ENCODE peak calls at places on chromosomes 3 and 15, in four cellular contexts. K is trophoblast cell, J is H1, X is neuronal stem cell. V is an unnamed sample.
A peak's percentile ranks its signal among the peaks of the same experiment; 100 is the strongest.

GRCh38 chr3:16719426-16719825 is 114.2 kb upstream of the DAZL start:
- DNase-seq in K (no peak), J (no peak), X (no peak), V (no peak)

GRCh38 chr15:83784975-83785374 is 131.1 kb downstream of the ADAMTSL3 start:
- DNase-seq in K (no peak), J (no peak), X (no peak), V (no peak)

GRCh38 chr3:122443090-122443489 is 27.2 kb upstream of the WDR5B start:
- DNase-seq in K (no peak), J (peak; percentile 84), X (no peak), V (no peak)

GRCh38 chr15:65873271-65873670 is 4.0 kb downstream of the RAB11A start:
- DNase-seq in K (no peak), J (no peak), X (no peak), V (peak; percentile 28)

GRCh38 chr15:75836953-75837321 is 6.3 kb upstream of the UBE2Q2 start:
- DNase-seq in K (no peak), J (no peak), X (no peak), V (peak; percentile 80)

GRCh38 chr3:99562990-99563607 is 75.3 kb upstream of the COL8A1 start:
- DNase-seq in K (peak; percentile 6), J (no peak), X (no peak), V (no peak)

GRCh38 chr15:57406040-57406772 is 29.9 kb downstream of the CGNL1 start:
- DNase-seq in K (peak; percentile 28), J (no peak), X (no peak), V (peak; percentile 48)

GRCh38 chr3:158522737-158523136 is 48.3 kb upstream of the MLF1 start:
- DNase-seq in K (no peak), J (no peak), X (no peak), V (no peak)

GRCh38 chr3:197847866-197848401 is 56.9 kb downstream of the LRCH3 start:
- DNase-seq in K (no peak), J (no peak), X (no peak), V (peak; percentile 76)

GRCh38 chr3:33096103-33096868 is 660 bp downstream of the GLB1 start:
- DNase-seq in K (peak; percentile 7), J (peak; percentile 58), X (peak; percentile 26), V (peak; percentile 54)

GRCh38 chr3:95354494-95354893 is 1291.6 kb downstream of the NSUN3 start:
- DNase-seq in K (no peak), J (no peak), X (no peak), V (no peak)

GRCh38 chr3:18086078-18086477 is 339.1 kb downstream of the SATB1 start:
- DNase-seq in K (no peak), J (no peak), X (no peak), V (no peak)

GRCh38 chr3:73729969-73730440 is 105.3 kb upstream of the PDZRN3 start:
- DNase-seq in K (no peak), J (no peak), X (no peak), V (peak; percentile 73)

GRCh38 chr3:162224736-162225135 is 728.1 kb downstream of the OTOL1 start:
- DNase-seq in K (no peak), J (no peak), X (no peak), V (peak; percentile 4)

GRCh38 chr3:106731230-106731629 is 646.0 kb upstream of the CCDC54 start:
- DNase-seq in K (no peak), J (no peak), X (no peak), V (no peak)

GRCh38 chr3:126999383-126999782 is 16.5 kb downstream of the PLXNA1 start:
- DNase-seq in K (no peak), J (no peak), X (no peak), V (no peak)

GRCh38 chr15:68589783-68590710 is 11.3 kb downstream of the CORO2B start:
- DNase-seq in K (no peak), J (no peak), X (no peak), V (no peak)

GRCh38 chr15:55319537-55320325 is 709 bp downstream of the PIGB start:
- DNase-seq in K (no peak), J (no peak), X (no peak), V (peak; percentile 24)

GRCh38 chr3:36147934-36148333 is 232.4 kb upstream of the STAC start:
- DNase-seq in K (peak; percentile 35), J (no peak), X (no peak), V (no peak)

GRCh38 chr3:28050895-28051294 is 190.5 kb upstream of the CMC1 start:
- DNase-seq in K (peak; percentile 38), J (no peak), X (no peak), V (no peak)

GRCh38 chr15:43268111-43269105 is 1.7 kb upstream of the TGM5 start:
- DNase-seq in K (no peak), J (peak; percentile 69), X (peak; percentile 36), V (peak; percentile 29)

GRCh38 chr3:108862865-108863798 is 40.5 kb downstream of the TRAT1 start:
- DNase-seq in K (no peak), J (no peak), X (no peak), V (peak; percentile 60)

GRCh38 chr15:69328739-69329138 is 30.0 kb downstream of the PAQR5 start:
- DNase-seq in K (no peak), J (no peak), X (no peak), V (no peak)

GRCh38 chr3:144585408-144585807 is 613.8 kb downstream of the DIPK2A start:
- DNase-seq in K (no peak), J (no peak), X (no peak), V (no peak)

GRCh38 chr3:108509263-108509662 is 1.1 kb downstream of the MYH15 start:
- DNase-seq in K (no peak), J (no peak), X (no peak), V (no peak)

GRCh38 chr15:50209804-50210203 is 27.8 kb downstream of the SLC27A2 start:
- DNase-seq in K (no peak), J (no peak), X (no peak), V (no peak)

GRCh38 chr3:150528359-150528797 is 17.9 kb downstream of the SERP1 start:
- DNase-seq in K (no peak), J (no peak), X (no peak), V (peak; percentile 56)

GRCh38 chr3:130490246-130490645 is 26.7 kb upstream of the COL6A6 start:
- DNase-seq in K (peak; percentile 62), J (no peak), X (no peak), V (no peak)

GRCh38 chr3:141407043-141407442 is 38.7 kb downstream of the ZBTB38 start:
- DNase-seq in K (peak; percentile 86), J (no peak), X (no peak), V (peak; percentile 97)

GRCh38 chr3:187961366-187961765 is 192.6 kb upstream of the LPP start:
- DNase-seq in K (no peak), J (no peak), X (no peak), V (no peak)

GRCh38 chr15:70142072-70142321 is 44.3 kb upstream of the TLE3 start:
- DNase-seq in K (no peak), J (no peak), X (no peak), V (no peak)

GRCh38 chr3:126393563-126393962 is 1.1 kb upstream of the CFAP100 start:
- DNase-seq in K (no peak), J (no peak), X (no peak), V (no peak)

GRCh38 chr15:50778089-50778488 is 12.6 kb upstream of the SPPL2A start:
- DNase-seq in K (peak; percentile 19), J (no peak), X (no peak), V (no peak)

GRCh38 chr3:197026481-197026866 is 3.1 kb downstream of the MELTF start:
- DNase-seq in K (no peak), J (peak; percentile 43), X (no peak), V (no peak)

GRCh38 chr15:76196286-76196948 is 114.9 kb downstream of the ETFA start:
- DNase-seq in K (no peak), J (no peak), X (no peak), V (peak; percentile 93)

GRCh38 chr3:172179680-172180399 is 140.5 kb downstream of the FNDC3B start:
- DNase-seq in K (no peak), J (no peak), X (no peak), V (peak; percentile 49)

GRCh38 chr15:58520936-58521292 is 89.1 kb downstream of the LIPC start:
- DNase-seq in K (no peak), J (no peak), X (no peak), V (no peak)

GRCh38 chr3:5116568-5116967 is 5.5 kb upstream of the ARL8B start:
- DNase-seq in K (no peak), J (no peak), X (no peak), V (no peak)

GRCh38 chr3:49029563-49029884 is 326 bp upstream of the IMPDH2 start:
- DNase-seq in K (no peak), J (no peak), X (no peak), V (no peak)
- H4K8ac ChIP-seq in K (no peak overlapping the region), J (no peak overlapping the region), X (no peak overlapping the region), V (no peak overlapping the region)

DNA sequence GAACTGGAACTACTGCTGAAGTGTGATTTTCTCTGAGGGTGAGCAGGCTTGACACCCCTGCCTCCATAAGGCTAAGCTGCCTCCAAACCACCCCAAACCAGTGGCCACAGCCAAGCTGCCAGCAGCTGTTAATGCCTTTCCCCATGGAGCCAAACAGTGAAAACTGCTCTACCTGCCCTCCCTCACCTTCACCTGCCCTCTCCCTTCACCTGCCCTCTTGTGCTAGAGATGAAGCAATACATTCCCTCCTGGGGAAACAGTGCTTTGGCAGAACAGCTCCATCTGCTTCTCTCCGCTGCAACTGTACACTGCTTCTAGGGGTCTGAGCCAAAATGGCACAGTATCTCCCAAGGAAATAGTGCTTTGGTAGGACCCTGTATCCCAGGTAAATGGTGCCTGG is 374.1 kb downstream of the FHIT start:
- DNase-seq in K (no peak), J (no peak), X (no peak), V (no peak)
- H2BK12ac ChIP-seq in K (no peak overlapping the region), J (no peak overlapping the region), X (peak overlapping the region; percentile 16), V (no peak overlapping the region)

GRCh38 chr3:46926039-46926438 is 48.5 kb downstream of the PTH1R start:
- DNase-seq in K (no peak), J (no peak), X (no peak), V (peak; percentile 88)
- H3K4me3 ChIP-seq in K (no peak overlapping the region), J (no peak overlapping the region), X (peak overlapping the region; percentile 60), V (no peak overlapping the region)

DNA sequence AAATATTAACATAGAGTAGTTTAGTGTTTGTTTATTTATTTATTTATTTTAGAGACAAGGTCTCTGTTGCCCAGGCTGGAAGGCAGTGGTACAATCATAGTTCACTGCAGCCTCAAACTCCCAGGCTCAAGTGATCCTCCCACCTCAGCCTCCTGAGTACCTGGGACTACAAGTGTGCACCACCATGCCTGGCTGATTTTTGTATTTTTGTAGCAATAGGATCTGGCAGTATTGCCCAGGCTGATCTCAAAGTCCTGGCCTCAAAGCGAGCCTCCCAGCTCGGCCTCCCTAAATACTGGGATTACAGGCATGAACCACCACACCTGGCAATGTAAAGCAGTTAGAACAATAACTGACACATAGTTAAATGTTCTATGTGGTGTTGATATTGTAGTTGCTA is 4.4 kb upstream of the ZNF148 start:
- DNase-seq in K (no peak), J (no peak), X (no peak), V (no peak)
- H4K8ac ChIP-seq in K (no peak overlapping the region), J (no peak overlapping the region), X (no peak overlapping the region), V (no peak overlapping the region)

DNA sequence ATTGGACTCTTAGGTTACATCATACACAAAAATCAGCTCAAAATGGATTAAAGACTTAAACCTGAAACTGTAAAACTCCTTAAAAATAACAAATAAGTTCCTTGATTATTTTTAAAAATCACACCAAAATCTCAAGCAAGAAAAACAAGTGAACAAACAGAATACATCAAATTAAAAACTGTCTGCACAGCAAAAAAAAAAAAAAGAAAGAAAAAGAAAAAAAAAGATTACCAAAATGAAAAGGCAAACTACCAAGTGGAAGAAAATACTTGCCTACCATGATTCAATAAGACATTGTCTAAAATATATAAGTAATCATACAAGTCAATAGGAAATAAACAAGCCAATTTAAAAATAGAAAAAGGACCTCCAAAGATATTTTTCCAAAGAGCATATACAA is 17.5 kb downstream of the OR5K4 start:
- DNase-seq in K (no peak), J (no peak), X (no peak), V (no peak)
- H2BK12ac ChIP-seq in K (no peak overlapping the region), J (no peak overlapping the region), X (no peak overlapping the region), V (no peak overlapping the region)

GRCh38 chr15:89837134-89837829 is 22.6 kb upstream of the ANPEP start:
- DNase-seq in K (no peak), J (no peak), X (no peak), V (peak; percentile 68)
- H3K4me3 ChIP-seq in K (no peak overlapping the region), J (no peak overlapping the region), X (no peak overlapping the region), V (no peak overlapping the region)

V was measured in mesenchymal stem cell.